ENCODE peak calls at places on chromosome 21, in nine cellular contexts. Q is neuronal stem cell, O is tibial nerve, S is bronchial epithelial cell, E is HAP-1, V is GM23338, A is AG10803, P is astrocyte, C is endodermal cell. F is an unnamed sample.

GRCh38 chr21:25903599-25903998 is 168.8 kb downstream of the GABPA start:
- DNase-seq in C (no peak), O (no peak), Q (no peak), A (no peak), S (no peak), V (no peak), P (no peak), E (no peak), F (no peak)

GRCh38 chr21:40850071-40850470 is 3.1 kb upstream of the DSCAM start:
- DNase-seq in E (no peak), Q (no peak), C (no peak), V (no peak), S (peak; percentile 60), A (no peak), P (no peak), O (no peak), F (no peak)

GRCh38 chr21:41425954-41426655 is at the start of gene MX1:
- DNase-seq in S (no peak), C (peak; percentile 75), E (no peak), V (peak; percentile 75), Q (no peak), P (peak; percentile 10), O (peak; percentile 64), A (peak; percentile 8), F (no peak)

GRCh38 chr21:38315155-38315554 is 58.4 kb downstream of the KCNJ15 start:
- DNase-seq in A (no peak), E (no peak), P (no peak), O (no peak), V (no peak), C (no peak), Q (no peak), S (no peak), F (no peak)

GRCh38 chr21:32826317-32827167 is 55.0 kb upstream of the PAXBP1 start:
- DNase-seq in P (peak; percentile 44), Q (no peak), O (peak; percentile 32), V (peak; percentile 81), S (peak; percentile 56), A (peak; percentile 71), C (peak; percentile 76), E (peak; percentile 56), F (peak; percentile 20)

GRCh38 chr21:32087452-32087851 is 191.4 kb downstream of the MIS18A start:
- DNase-seq in C (no peak), P (no peak), S (no peak), O (no peak), A (no peak), V (no peak), E (no peak), Q (no peak), F (no peak)

GRCh38 chr21:43717166-43717853 is 1.6 kb upstream of the PDXK start:
- DNase-seq in C (no peak), V (no peak), Q (no peak), S (no peak), P (no peak), O (no peak), A (peak; percentile 28), E (no peak), F (no peak)

GRCh38 chr21:23016617-23017016 is 2018.4 kb downstream of the NCAM2 start:
- DNase-seq in V (peak; percentile 48), S (no peak), E (no peak), P (no peak), A (no peak), Q (no peak), O (no peak), C (peak; percentile 72), F (no peak)

GRCh38 chr21:39651206-39651605 is 38.5 kb downstream of the B3GALT5 start:
- DNase-seq in V (no peak), O (no peak), A (peak; percentile 44), Q (no peak), E (no peak), C (no peak), P (no peak), S (no peak), F (no peak)

GRCh38 chr21:43974791-43975468 is 37.2 kb upstream of the TRAPPC10 start:
- DNase-seq in V (no peak), A (no peak), E (no peak), P (no peak), O (no peak), Q (no peak), C (no peak), S (peak; percentile 31), F (no peak)

GRCh38 chr21:29277442-29277841 is 21.3 kb upstream of the BACH1 start:
- DNase-seq in O (no peak), C (no peak), E (no peak), S (no peak), P (no peak), Q (no peak), V (no peak), A (no peak), F (no peak)

GRCh38 chr21:29279531-29279930 is 19.2 kb upstream of the BACH1 start:
- DNase-seq in S (no peak), E (no peak), O (no peak), A (peak; percentile 71), C (no peak), P (no peak), Q (no peak), V (no peak), F (no peak)
- H3K4me3 ChIP-seq in S (no peak overlapping the region), E (no peak overlapping the region), O (no peak overlapping the region), A (no peak overlapping the region), C (no peak overlapping the region), P (no peak overlapping the region), Q (no peak overlapping the region), V (no peak overlapping the region), F (no peak overlapping the region)

GRCh38 chr21:34668803-34669148 is at the start of gene CLIC6:
- DNase-seq in C (peak; percentile 92), O (peak; percentile 62), Q (peak; percentile 21), E (no peak), P (no peak), A (no peak), S (no peak), V (peak; percentile 78), F (no peak)

GRCh38 chr21:34667761-34668160 is 1.0 kb upstream of the CLIC6 start:
- DNase-seq in S (no peak), E (no peak), C (no peak), V (no peak), P (no peak), O (no peak), Q (no peak), A (no peak), F (no peak)

GRCh38 chr21:34670962-34671348 is 2.2 kb downstream of the CLIC6 start:
- DNase-seq in P (no peak), C (no peak), S (no peak), O (no peak), E (no peak), A (no peak), V (peak; percentile 60), Q (no peak), F (no peak)

GRCh38 chr21:34670220-34670961 is 1.6 kb downstream of the CLIC6 start:
- DNase-seq in E (no peak), V (peak; percentile 70), O (no peak), P (no peak), S (no peak), A (no peak), Q (peak; percentile 23), C (peak; percentile 83), F (no peak)

DNA sequence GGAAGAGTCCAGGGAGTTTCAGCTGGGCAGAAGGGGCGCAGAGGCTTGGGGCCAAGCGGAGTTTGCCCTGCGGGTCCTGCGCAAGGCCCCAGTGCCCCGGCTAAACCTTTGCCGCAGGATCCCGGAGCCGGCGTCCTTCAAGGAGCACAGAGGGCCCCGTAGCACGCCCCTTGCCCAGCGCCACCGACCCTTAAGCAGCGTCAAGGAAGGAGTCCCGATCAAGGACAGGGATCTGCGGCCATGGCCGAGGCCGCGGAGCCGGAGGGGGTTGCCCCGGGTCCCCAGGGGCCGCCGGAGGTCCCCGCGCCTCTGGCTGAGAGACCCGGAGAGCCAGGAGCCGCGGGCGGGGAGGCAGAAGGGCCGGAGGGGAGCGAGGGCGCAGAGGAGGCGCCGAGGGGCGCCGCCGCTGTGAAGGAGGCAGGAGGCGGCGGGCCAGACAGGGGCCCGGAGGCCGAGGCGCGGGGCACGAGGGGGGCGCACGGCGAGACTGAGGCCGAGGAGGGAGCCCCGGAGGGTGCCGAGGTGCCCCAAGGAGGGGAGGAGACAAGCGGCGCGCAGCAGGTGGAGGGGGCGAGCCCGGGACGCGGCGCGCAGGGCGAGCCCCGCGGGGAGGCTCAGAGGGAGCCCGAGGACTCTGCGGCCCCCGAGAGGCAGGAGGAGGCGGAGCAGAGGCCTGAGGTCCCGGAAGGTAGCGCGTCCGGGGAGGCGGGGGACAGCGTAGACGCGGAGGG is 520 bp downstream of the CLIC6 start:
- DNase-seq in Q (peak; percentile 18), A (no peak), C (peak; percentile 63), O (no peak), S (no peak), V (peak; percentile 60), E (no peak), P (no peak), F (no peak)
- H3K4me3 ChIP-seq in Q (no peak overlapping the region), A (no peak overlapping the region), C (peak overlapping the region; percentile 73), O (peak overlapping the region; percentile 60), S (no peak overlapping the region), V (peak overlapping the region; percentile 76), E (no peak overlapping the region), P (peak overlapping the region; percentile 10), F (peak overlapping the region; percentile 25)

GRCh38 chr21:28906236-28906635 is 86.4 kb downstream of the LTN1 start:
- DNase-seq in A (no peak), Q (no peak), C (no peak), V (no peak), O (no peak), E (no peak), P (no peak), S (no peak), F (no peak)

GRCh38 chr21:28904961-28905435 is 87.7 kb downstream of the LTN1 start:
- DNase-seq in C (no peak), P (no peak), S (no peak), O (no peak), Q (no peak), V (no peak), A (no peak), E (no peak), F (no peak)

GRCh38 chr21:28906841-28907240 is 85.8 kb downstream of the LTN1 start:
- DNase-seq in A (no peak), O (no peak), V (no peak), E (no peak), C (no peak), S (no peak), P (no peak), Q (no peak), F (no peak)

GRCh38 chr21:28900481-28900880 is 92.2 kb downstream of the LTN1 start:
- DNase-seq in C (no peak), E (no peak), S (no peak), A (no peak), P (no peak), O (no peak), Q (no peak), V (no peak), F (no peak)

GRCh38 chr21:28903448-28903847 is 89.2 kb downstream of the LTN1 start:
- DNase-seq in P (no peak), O (no peak), C (no peak), E (no peak), S (no peak), Q (no peak), A (no peak), V (no peak), F (no peak)
- H3K4me3 ChIP-seq in P (no peak overlapping the region), O (no peak overlapping the region), C (no peak overlapping the region), E (no peak overlapping the region), S (no peak overlapping the region), Q (no peak overlapping the region), A (no peak overlapping the region), V (no peak overlapping the region), F (no peak overlapping the region)

DNA sequence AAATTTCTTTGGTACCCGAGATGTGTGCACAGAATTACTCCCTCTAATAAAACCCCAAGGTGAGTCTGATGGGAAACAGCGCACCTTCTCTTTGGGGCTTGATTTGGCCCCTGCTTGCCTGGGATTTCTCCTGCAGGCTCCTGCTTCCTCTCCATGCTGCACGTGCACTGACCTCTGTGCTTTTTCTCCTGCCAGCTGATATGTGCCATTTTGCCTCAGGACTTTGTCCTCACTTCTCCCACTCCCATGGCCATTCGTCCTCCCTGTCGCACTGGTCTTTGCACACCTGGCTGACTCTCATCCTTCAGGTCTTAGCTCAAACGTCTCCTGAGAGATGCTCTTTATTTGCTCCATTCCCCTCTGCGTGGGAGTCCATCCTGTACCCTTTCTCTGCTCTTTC is 1.2 kb downstream of the CBR1 start:
- DNase-seq in S (no peak), O (no peak), E (no peak), Q (no peak), V (no peak), C (no peak), A (no peak), P (no peak), F (no peak)
- H3K4me3 ChIP-seq in S (peak overlapping the region; percentile 96), O (peak overlapping the region; percentile 69), E (no peak overlapping the region), Q (no peak overlapping the region), V (peak overlapping the region; percentile 78), C (peak overlapping the region; percentile 84), A (peak overlapping the region; percentile 95), P (no peak overlapping the region), F (peak overlapping the region; percentile 97)